ENCODE peak calls at places on chromosomes 12 and 14, in nine cellular contexts. S, G, U, I, T, K, Z, M and B are unnamed samples.

GRCh38 chr12:76555226-76555767 is 4.3 kb downstream of the OSBPL8 start:
- DNase-seq in T (no peak), S (no peak), I (no peak), K (no peak), Z (no peak), M (no peak), G (no peak), U (no peak), B (no peak)

GRCh38 chr14:88614218-88614907 is 51.5 kb downstream of the ZC3H14 start:
- DNase-seq in S (no peak), K (no peak), T (no peak), I (peak), U (peak), M (no peak), G (no peak), Z (peak), B (no peak)

GRCh38 chr14:60094306-60094897 is 2.7 kb downstream of the PCNX4 start:
- DNase-seq in U (peak), G (no peak), Z (peak), M (no peak), K (no peak), S (no peak), T (no peak), I (peak), B (no peak)

GRCh38 chr12:71626768-71627167 is 36.9 kb downstream of the ZFC3H1 start:
- DNase-seq in S (no peak), G (no peak), T (no peak), M (no peak), I (peak), U (peak), K (no peak), Z (no peak), B (no peak)

GRCh38 chr12:117039891-117040309 is 59.3 kb downstream of the TESC start:
- DNase-seq in S (no peak), T (no peak), I (no peak), U (no peak), K (no peak), Z (no peak), G (no peak), M (peak), B (no peak)

GRCh38 chr14:77612011-77612620 is 4.3 kb downstream of the SPTLC2 start:
- DNase-seq in Z (peak), M (no peak), T (no peak), U (peak), I (peak), S (no peak), K (no peak), G (no peak), B (no peak)

GRCh38 chr14:102723650-102724049 is 53.6 kb upstream of the TRAF3 start:
- DNase-seq in I (no peak), T (no peak), S (no peak), K (no peak), G (no peak), M (no peak), U (no peak), Z (no peak), B (no peak)

GRCh38 chr14:93734086-93734822 is 54.0 kb downstream of the PRIMA1 start:
- DNase-seq in S (no peak), I (no peak), K (no peak), T (no peak), Z (no peak), U (no peak), M (peak), G (no peak), B (no peak)

GRCh38 chr12:128078311-128078851 is 188.6 kb upstream of the TMEM132C start:
- DNase-seq in K (no peak), S (peak), Z (no peak), U (peak), I (no peak), T (no peak), M (no peak), G (no peak), B (no peak)

GRCh38 chr12:74890237-74890599 is 319.4 kb downstream of the KCNC2 start:
- DNase-seq in U (peak), S (peak), G (no peak), M (no peak), T (no peak), Z (peak), I (peak), K (no peak), B (peak)

GRCh38 chr12:109744026-109744425 is 30.4 kb downstream of the FAM222A start:
- DNase-seq in M (no peak), Z (no peak), G (peak), I (no peak), U (no peak), S (no peak), K (no peak), T (no peak), B (no peak)

GRCh38 chr14:34345718-34346465 is 116.1 kb downstream of the SPTSSA start:
- DNase-seq in K (no peak), I (no peak), G (no peak), S (no peak), U (no peak), M (peak), Z (no peak), T (no peak), B (no peak)

GRCh38 chr12:49750994-49751393 is 9.6 kb downstream of the TMBIM6 start:
- DNase-seq in K (no peak), T (no peak), I (no peak), S (no peak), Z (no peak), U (no peak), G (no peak), M (no peak), B (no peak)

GRCh38 chr14:50928002-50928635 is 16.2 kb downstream of the PYGL start:
- DNase-seq in I (peak), M (no peak), G (no peak), Z (peak), S (peak), K (no peak), U (no peak), T (no peak), B (peak)

GRCh38 chr12:38886931-38887330 is 18.5 kb downstream of the CPNE8 start:
- DNase-seq in U (no peak), K (no peak), M (no peak), I (no peak), G (no peak), S (no peak), T (no peak), Z (no peak), B (no peak)

GRCh38 chr14:71135911-71136310 is 228.7 kb downstream of the PCNX1 start:
- DNase-seq in T (no peak), Z (no peak), G (no peak), K (no peak), I (no peak), M (no peak), U (no peak), S (no peak), B (no peak)

GRCh38 chr14:93316716-93317115 is 16.1 kb downstream of the BTBD7 start:
- DNase-seq in K (no peak), I (no peak), Z (peak), M (no peak), G (no peak), T (no peak), S (no peak), U (no peak), B (no peak)

GRCh38 chr12:43118881-43119280 is 433.1 kb downstream of the ADAMTS20 start:
- DNase-seq in T (no peak), K (no peak), G (no peak), M (no peak), U (no peak), I (no peak), S (no peak), Z (no peak), B (no peak)

GRCh38 chr14:68688872-68689371 is 103.9 kb downstream of the ZFP36L1 start:
- DNase-seq in S (no peak), M (peak), T (no peak), I (peak), Z (peak), K (no peak), U (no peak), G (no peak), B (no peak)

GRCh38 chr12:98002887-98003493 is 512.4 kb upstream of the TMPO start:
- DNase-seq in K (no peak), S (peak), T (peak), M (peak), U (peak), Z (no peak), G (no peak), I (peak), B (peak)

GRCh38 chr12:38689704-38690103 is 215.7 kb downstream of the CPNE8 start:
- DNase-seq in K (no peak), T (no peak), G (no peak), I (no peak), U (no peak), M (no peak), Z (peak), S (no peak), B (no peak)

GRCh38 chr12:48286665-48287064 is 64.1 kb downstream of the ZNF641 start:
- DNase-seq in M (peak), Z (no peak), S (no peak), K (no peak), G (no peak), U (no peak), T (no peak), I (no peak), B (no peak)

GRCh38 chr14:70622111-70622712 is 19.5 kb upstream of the TTC9 start:
- DNase-seq in S (peak), M (no peak), G (no peak), I (peak), K (peak), T (peak), U (peak), Z (peak), B (peak)

GRCh38 chr14:105711058-105711620 is 184.8 kb downstream of the TMEM121 start:
- DNase-seq in Z (no peak), G (no peak), T (no peak), I (no peak), K (no peak), M (peak), U (no peak), S (no peak), B (no peak)

GRCh38 chr12:107163413-107163812 is 70.1 kb upstream of the CRY1 start:
- DNase-seq in Z (no peak), K (no peak), S (no peak), I (no peak), U (no peak), M (no peak), G (no peak), T (no peak), B (no peak)